ENCODE peak calls at places on chromosome 3, in ten cellular contexts. K is adrenal gland; V is GM20000; A is NCI-H69; O is NCI-H1105; H is ovary; W is activated T-cell treated with anti-CD3 and anti-CD28 coated beads, Interleukin-2, amount 50 U/mL, for 48 hours; Z is IMR-90; C is HTR-8/SVneo; R is NCI-H510A treated with DMSO at 0.1 percent for 48 hours. U is an unnamed sample.

GRCh38 chr3:79419222-79419621 is 348.6 kb downstream of the ROBO1 start:
- DNase-seq in K (no peak), V (no peak), A (no peak), O (no peak), H (no peak), W (no peak), Z (no peak), C (no peak), R (no peak), U (no peak)

GRCh38 chr3:37250435-37250834 is 76.1 kb upstream of the LRRFIP2 start:
- DNase-seq in K (no peak), V (no peak), A (no peak), O (no peak), H (no peak), W (no peak), Z (peak), C (no peak), R (no peak), U (no peak)

GRCh38 chr3:114675104-114675503 is 381.3 kb downstream of the TIGIT start:
- DNase-seq in K (no peak), V (no peak), A (no peak), O (no peak), H (no peak), W (no peak), Z (peak), C (no peak), R (no peak), U (no peak)

GRCh38 chr3:34298668-34299067 is 500.2 kb downstream of the PDCD6IP start:
- DNase-seq in K (no peak), V (no peak), A (no peak), O (no peak), H (no peak), W (no peak), Z (no peak), C (no peak), R (no peak), U (no peak)

GRCh38 chr3:155957412-155957880 is 87.0 kb downstream of the GMPS start:
- DNase-seq in K (no peak), V (no peak), A (no peak), O (no peak), H (no peak), W (no peak), Z (no peak), C (no peak), R (peak), U (no peak)

GRCh38 chr3:143538577-143538981 is 309.7 kb downstream of the SLC9A9 start:
- DNase-seq in K (no peak), V (no peak), A (no peak), O (no peak), H (no peak), W (no peak), Z (peak), C (no peak), R (no peak), U (no peak)

GRCh38 chr3:152222327-152222726 is 46.4 kb upstream of the MBNL1 start:
- DNase-seq in K (no peak), V (peak), A (no peak), O (no peak), H (no peak), W (no peak), Z (peak), C (peak), R (no peak), U (peak)

GRCh38 chr3:172332256-172333041 is 115.8 kb downstream of the GHSR start:
- DNase-seq in K (peak), V (peak), A (peak), O (peak), H (peak), W (peak), Z (peak), C (peak), R (peak), U (no peak)

GRCh38 chr3:55452886-55453285 is 34.2 kb downstream of the WNT5A start:
- DNase-seq in K (no peak), V (no peak), A (no peak), O (no peak), H (no peak), W (no peak), Z (no peak), C (no peak), R (no peak), U (no peak)

GRCh38 chr3:82085811-82086475 is 324.5 kb upstream of the GBE1 start:
- DNase-seq in K (no peak), V (no peak), A (no peak), O (no peak), H (no peak), W (no peak), Z (no peak), C (no peak), R (no peak), U (no peak)

GRCh38 chr3:107675233-107675900 is 152.6 kb downstream of the BBX start:
- DNase-seq in K (no peak), V (no peak), A (no peak), O (no peak), H (no peak), W (no peak), Z (no peak), C (no peak), R (no peak), U (no peak)

GRCh38 chr3:53102601-53103147 is 27.6 kb downstream of the RFT1 start:
- DNase-seq in K (no peak), V (peak), A (no peak), O (no peak), H (no peak), W (peak), Z (no peak), C (no peak), R (no peak), U (no peak)

GRCh38 chr3:194250104-194251002 is 100.8 kb downstream of the CPN2 start:
- DNase-seq in K (peak), V (no peak), A (peak), O (peak), H (peak), W (no peak), Z (peak), C (no peak), R (no peak), U (no peak)

GRCh38 chr3:95088464-95088863 is 1025.6 kb downstream of the NSUN3 start:
- DNase-seq in K (no peak), V (no peak), A (no peak), O (no peak), H (no peak), W (no peak), Z (no peak), C (no peak), R (no peak), U (no peak)

GRCh38 chr3:64047214-64047613 is 23.9 kb upstream of the PSMD6 start:
- DNase-seq in K (no peak), V (no peak), A (no peak), O (no peak), H (no peak), W (no peak), Z (no peak), C (no peak), R (no peak), U (no peak)

GRCh38 chr3:187518207-187518606 is 150.0 kb downstream of the RTP4 start:
- DNase-seq in K (no peak), V (no peak), A (no peak), O (no peak), H (no peak), W (no peak), Z (no peak), C (no peak), R (no peak), U (no peak)

GRCh38 chr3:99429501-99429900 is 208.9 kb upstream of the COL8A1 start:
- DNase-seq in K (no peak), V (no peak), A (no peak), O (no peak), H (no peak), W (no peak), Z (no peak), C (no peak), R (no peak), U (no peak)

GRCh38 chr3:39090922-39091321 is 16.5 kb downstream of the GORASP1 start:
- DNase-seq in K (no peak), V (no peak), A (no peak), O (no peak), H (no peak), W (no peak), Z (peak), C (no peak), R (no peak), U (no peak)

GRCh38 chr3:184737641-184738518 is 26.0 kb upstream of the MAGEF1 start:
- DNase-seq in K (no peak), V (no peak), A (no peak), O (no peak), H (no peak), W (peak), Z (peak), C (peak), R (peak), U (peak)

GRCh38 chr3:193805448-193805847 is 212.4 kb downstream of the OPA1 start:
- DNase-seq in K (peak), V (no peak), A (peak), O (peak), H (peak), W (no peak), Z (peak), C (peak), R (peak), U (no peak)

GRCh38 chr3:39268554-39268910 is 11.3 kb downstream of the CX3CR1 start:
- DNase-seq in K (no peak), V (no peak), A (no peak), O (no peak), H (no peak), W (peak), Z (no peak), C (no peak), R (no peak), U (no peak)

GRCh38 chr3:119700269-119700919 is 2.4 kb upstream of the CFAP91 start:
- DNase-seq in K (peak), V (peak), A (no peak), O (no peak), H (no peak), W (no peak), Z (peak), C (no peak), R (no peak), U (no peak)

U was measured in amniotic stem cell.